ENCODE peak calls at places on chromosome 10, in six cellular contexts. Z, W, F, E, U and M are unnamed samples. For H3K27me3 and H3K4me1, the result is how much of the 10 kb centered on the place peaks cover.

GRCh38 chr10:27392606-27393005 is 111.5 kb upstream of the RAB18 start:
- DNase-seq in Z (no peak), W (no peak), F (no peak), U (no peak), E (no peak), M (no peak)

GRCh38 chr10:61662794-61663259 is at the start of gene CABCOCO1:
- DNase-seq in Z (peak), E (peak), W (peak), F (peak), U (peak), M (peak)

GRCh38 chr10:90935581-90936292 is 14.8 kb upstream of the ANKRD1 start:
- DNase-seq in F (no peak), W (no peak), U (no peak), E (no peak), Z (no peak), M (no peak)

GRCh38 chr10:52226448-52226847 is 87.6 kb upstream of the DKK1 start:
- DNase-seq in Z (no peak), U (no peak), E (no peak), W (no peak), F (no peak), M (no peak)

GRCh38 chr10:13567030-13567429 is 19.7 kb upstream of the PRPF18 start:
- DNase-seq in W (no peak), U (no peak), E (no peak), F (no peak), Z (no peak), M (no peak)

GRCh38 chr10:74011762-74012161 is 13.8 kb downstream of the VCL start:
- DNase-seq in W (no peak), E (no peak), F (peak), Z (no peak), U (no peak), M (no peak)

GRCh38 chr10:104127411-104127810 is 5.4 kb downstream of the SFR1 start:
- DNase-seq in F (peak), U (no peak), Z (no peak), E (no peak), W (no peak), M (no peak)

GRCh38 chr10:12847361-12847975 is 154.0 kb downstream of the CCDC3 start:
- DNase-seq in E (peak), F (peak), W (peak), U (no peak), Z (no peak), M (no peak)

GRCh38 chr10:74813371-74813770 is 13.0 kb upstream of the KAT6B start:
- DNase-seq in W (no peak), E (no peak), U (no peak), F (peak), Z (no peak), M (no peak)

GRCh38 chr10:99457808-99458207 is 27.4 kb upstream of the GOT1 start:
- DNase-seq in Z (no peak), U (no peak), W (no peak), F (no peak), E (no peak), M (no peak)

GRCh38 chr10:1522237-1522636 is 215.1 kb downstream of the ADARB2 start:
- DNase-seq in Z (no peak), E (no peak), W (no peak), F (peak), U (no peak), M (no peak)

GRCh38 chr10:48364659-48365405 is 58.4 kb downstream of the MAPK8 start:
- DNase-seq in F (no peak), E (no peak), U (no peak), W (no peak), Z (no peak), M (peak)

GRCh38 chr10:6018422-6018821 is 41.1 kb upstream of the IL15RA start:
- DNase-seq in U (no peak), F (no peak), Z (no peak), W (no peak), E (peak), M (peak)

GRCh38 chr10:117214401-117214800 is 17.1 kb downstream of the KCNK18 start:
- DNase-seq in W (no peak), Z (no peak), F (no peak), U (no peak), E (no peak), M (no peak)

GRCh38 chr10:102045292-102045691 is 10.7 kb downstream of the ARMH3 start:
- DNase-seq in W (no peak), U (no peak), Z (no peak), E (no peak), F (no peak), M (no peak)

GRCh38 chr10:61181832-61182231 is 237.8 kb upstream of the RHOBTB1 start:
- DNase-seq in W (no peak), E (no peak), U (no peak), F (no peak), Z (no peak), M (no peak)

GRCh38 chr10:110901954-110902819 is 16.8 kb downstream of the BBIP1 start:
- DNase-seq in E (no peak), U (no peak), W (no peak), F (no peak), Z (no peak), M (no peak)

GRCh38 chr10:43236176-43236850 is 30.6 kb downstream of the RASGEF1A start:
- DNase-seq in F (no peak), E (peak), W (peak), U (peak), Z (no peak), M (no peak)

GRCh38 chr10:4088354-4089066 is 303.5 kb upstream of the KLF6 start:
- DNase-seq in U (no peak), E (no peak), F (no peak), Z (no peak), W (no peak), M (no peak)

GRCh38 chr10:102281103-102281502 is 35.8 kb downstream of the GBF1 start:
- DNase-seq in Z (no peak), F (no peak), E (no peak), W (no peak), U (no peak), M (no peak)

GRCh38 chr10:10092581-10092980 is 925.1 kb upstream of the CELF2 start:
- DNase-seq in E (no peak), Z (no peak), F (peak), U (peak), W (no peak), M (no peak)

GRCh38 chr10:20267734-20268133 is 451.5 kb downstream of the PLXDC2 start:
- DNase-seq in U (no peak), E (no peak), F (no peak), Z (no peak), W (no peak), M (peak)

GRCh38 chr10:109156396-109156795 is 766.9 kb downstream of the XPNPEP1 start:
- DNase-seq in F (no peak), E (no peak), U (no peak), Z (no peak), W (no peak), M (no peak)

GRCh38 chr10:5584895-5585516 is 60.2 kb downstream of the CALML3 start:
- DNase-seq in U (no peak), E (no peak), Z (no peak), W (no peak), F (no peak), M (no peak)

GRCh38 chr10:111590703-111591102 is 513.9 kb downstream of the ADRA2A start:
- DNase-seq in Z (no peak), U (no peak), E (no peak), W (no peak), F (no peak), M (no peak)

GRCh38 chr10:75655791-75656451 is 224.5 kb downstream of the LRMDA start:
- DNase-seq in F (no peak), E (no peak), Z (peak), U (no peak), W (no peak), M (no peak)

GRCh38 chr10:103125323-103126267 is 67.5 kb downstream of the NT5C2 start:
- DNase-seq in E (no peak), U (no peak), W (no peak), F (no peak), Z (no peak), M (no peak)

GRCh38 chr10:51860257-51860656 is 160.9 kb upstream of the CSTF2T start:
- DNase-seq in F (no peak), U (no peak), E (no peak), Z (peak), W (peak), M (peak)

GRCh38 chr10:84114088-84114667 is 25.1 kb upstream of the GHITM start:
- DNase-seq in F (peak), U (no peak), E (no peak), W (no peak), Z (no peak), M (no peak)

GRCh38 chr10:16848562-16849154 is 31.4 kb upstream of the RSU1 start:
- DNase-seq in U (no peak), W (no peak), E (no peak), Z (peak), F (no peak), M (no peak)

GRCh38 chr10:6170638-6171037 is 32.1 kb upstream of the PFKFB3 start:
- DNase-seq in F (no peak), U (peak), E (no peak), Z (peak), W (no peak), M (peak)

GRCh38 chr10:63866075-63866746 is 345.0 kb downstream of the REEP3 start:
- DNase-seq in Z (peak), U (peak), W (no peak), F (peak), E (peak), M (peak)

GRCh38 chr10:3287566-3288445 is 115.2 kb upstream of the PITRM1 start:
- DNase-seq in U (peak), E (peak), F (no peak), Z (no peak), W (no peak), M (peak)

GRCh38 chr10:124417846-124418725 is 637 bp downstream of the OAT start:
- DNase-seq in W (peak), F (peak), E (peak), Z (peak), U (peak), M (no peak)

GRCh38 chr10:77685494-77685893 is 47.9 kb upstream of the KCNMA1 start:
- DNase-seq in F (no peak), W (no peak), E (no peak), Z (no peak), U (no peak), M (no peak)

GRCh38 chr10:113093188-113094113 is 143.4 kb downstream of the TCF7L2 start:
- DNase-seq in W (no peak), U (peak), Z (no peak), E (no peak), F (no peak), M (peak)

GRCh38 chr10:111986079-111986478 is 197.5 kb downstream of the GPAM start:
- DNase-seq in Z (no peak), E (no peak), U (no peak), W (no peak), F (no peak), M (no peak)

GRCh38 chr10:92751827-92752226 is 62.1 kb downstream of the HHEX start:
- DNase-seq in E (no peak), F (no peak), U (no peak), W (no peak), Z (no peak), M (no peak)
- H3K27me3 ChIP-seq in E (under half), F (under half), U (under half), W (under half), Z (under half), M (under half)

DNA sequence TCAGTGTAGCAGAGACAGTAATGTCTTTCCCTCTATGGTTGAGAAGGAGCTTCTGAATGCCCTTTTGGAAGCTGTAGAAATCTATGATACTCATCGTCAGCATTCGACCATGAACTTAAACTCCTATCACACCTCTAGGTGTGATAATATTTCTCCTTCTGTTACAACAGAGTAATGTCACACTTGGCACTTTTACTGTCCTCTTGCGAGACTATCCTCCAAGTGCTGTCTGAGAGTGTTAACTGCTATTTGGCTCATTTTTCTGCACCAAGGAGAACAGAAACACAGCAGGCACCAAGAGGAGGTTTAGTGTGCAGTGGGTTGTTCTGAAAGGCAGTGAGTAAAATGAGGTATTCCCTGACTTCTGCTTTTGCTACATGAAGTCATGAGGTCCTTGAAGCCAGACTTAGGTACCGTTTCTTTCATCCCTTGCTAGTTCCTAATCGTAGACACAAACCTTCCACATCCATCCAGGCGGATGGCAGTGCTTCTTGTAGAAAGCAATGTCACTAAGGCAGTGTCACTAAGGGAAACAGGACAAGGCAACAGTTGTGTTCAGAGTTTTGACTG is 177.4 kb downstream of the CELF2 start:
- DNase-seq in U (no peak), W (no peak), F (no peak), E (no peak), Z (no peak), M (no peak)
- H3K4me1 ChIP-seq in U (under half), W (under half), F (under half), E (under half), Z (under half), M (under half)

GRCh38 chr10:8060010-8060703 is 5.7 kb downstream of the GATA3 start:
- DNase-seq in F (peak), Z (no peak), U (peak), E (no peak), W (no peak), M (peak)

GRCh38 chr10:8058274-8059111 is 4.0 kb downstream of the GATA3 start:
- DNase-seq in Z (no peak), F (no peak), E (no peak), W (no peak), U (no peak), M (no peak)

GRCh38 chr10:8057636-8058273 is 3.3 kb downstream of the GATA3 start:
- DNase-seq in E (no peak), F (peak), W (no peak), U (no peak), Z (no peak), M (no peak)

GRCh38 chr10:8060704-8061121 is 6.2 kb downstream of the GATA3 start:
- DNase-seq in U (no peak), W (no peak), E (no peak), F (no peak), Z (no peak), M (no peak)

GRCh38 chr10:8059191-8059936 is 4.9 kb downstream of the GATA3 start:
- DNase-seq in E (no peak), F (peak), Z (no peak), U (no peak), W (no peak), M (no peak)
- H3K27me3 ChIP-seq in E (under half), F (half or more), Z (under half), U (under half), W (under half), M (under half)

DNA sequence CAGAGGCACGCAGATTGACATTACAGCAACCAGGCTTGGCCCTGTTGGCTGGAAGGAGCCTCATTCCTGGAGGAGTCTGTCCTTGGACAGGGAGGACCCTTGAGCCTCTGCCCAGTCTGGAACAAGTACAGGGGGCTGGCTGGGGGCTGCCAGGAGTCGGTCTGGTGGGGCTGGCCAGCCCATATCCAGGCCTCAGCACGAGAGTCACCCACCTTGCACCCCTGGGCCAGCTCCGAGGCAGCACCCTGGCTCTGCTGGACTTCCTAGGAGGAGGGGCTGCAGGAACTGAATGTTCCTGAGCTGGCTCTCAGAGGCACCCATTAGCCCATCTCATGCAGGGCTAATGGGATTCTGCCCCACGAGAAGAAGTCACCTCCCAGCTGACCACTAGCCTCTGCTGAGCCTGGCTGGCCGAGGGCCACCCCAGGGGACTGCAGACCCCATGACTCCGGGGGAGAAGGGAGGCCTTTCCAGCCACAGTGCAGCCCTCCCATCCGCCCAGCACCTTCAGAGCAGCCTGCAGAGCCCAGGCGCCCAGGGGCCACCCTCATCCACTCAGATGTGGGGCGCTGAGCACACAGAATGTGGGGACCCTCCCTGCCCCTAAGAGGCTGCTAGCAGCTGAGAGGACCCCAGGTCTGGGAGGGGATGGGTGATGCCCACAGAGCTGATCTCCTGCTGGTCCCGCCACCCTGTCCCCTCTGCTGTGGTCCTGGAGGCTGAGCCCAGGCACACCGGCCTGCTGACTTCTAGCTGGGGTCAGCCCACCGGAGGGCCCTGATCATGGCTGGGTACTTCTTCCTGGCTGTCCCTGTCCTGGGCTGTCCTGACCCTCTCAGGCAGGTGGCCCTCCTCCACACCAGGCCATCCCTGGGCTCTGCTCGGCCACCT is 14.8 kb upstream of the INPP5A start:
- DNase-seq in Z (peak), W (no peak), F (no peak), U (peak), E (peak), M (no peak)
- H3K4me1 ChIP-seq in Z (under half), W (under half), F (under half), U (under half), E (under half), M (under half)

DNA sequence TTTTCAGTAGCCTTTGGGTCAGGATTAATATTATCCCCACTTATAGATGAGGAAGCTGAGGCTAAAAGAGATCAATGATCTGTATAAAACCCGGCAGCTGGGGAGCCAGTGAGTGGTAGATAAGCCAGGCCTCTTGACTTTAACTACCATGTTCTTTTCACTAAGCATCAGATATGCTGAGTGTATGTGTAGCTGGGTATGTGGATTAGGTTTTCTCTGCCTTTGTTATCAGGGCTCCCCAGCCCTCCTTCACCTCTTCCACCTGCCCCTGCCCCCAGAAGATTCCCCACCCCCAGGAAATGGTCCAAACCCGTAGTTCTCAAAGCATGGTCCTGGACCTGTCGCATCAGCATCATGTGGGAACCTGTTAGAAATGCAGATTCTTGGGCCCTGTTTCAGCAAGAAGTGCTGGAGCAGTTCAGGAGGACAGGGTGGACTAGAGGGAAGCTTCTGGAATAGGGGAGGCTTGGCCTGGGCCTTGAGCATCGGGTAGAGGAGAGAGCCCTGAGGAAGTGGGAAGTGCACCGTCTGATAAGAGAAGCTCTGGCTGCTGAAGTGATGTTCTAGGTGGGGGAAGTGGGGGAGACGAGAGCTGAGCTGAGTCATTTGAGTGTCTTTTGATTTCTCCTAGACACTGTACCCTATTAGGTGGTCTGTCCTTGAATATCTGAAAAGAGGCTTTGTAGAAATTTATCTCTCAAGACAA is 101.3 kb downstream of the HIF1AN start:
- DNase-seq in Z (no peak), W (no peak), E (no peak), F (no peak), U (no peak), M (no peak)
- H3K27me3 ChIP-seq in Z (under half), W (under half), E (under half), F (half or more), U (under half), M (under half)

DNA sequence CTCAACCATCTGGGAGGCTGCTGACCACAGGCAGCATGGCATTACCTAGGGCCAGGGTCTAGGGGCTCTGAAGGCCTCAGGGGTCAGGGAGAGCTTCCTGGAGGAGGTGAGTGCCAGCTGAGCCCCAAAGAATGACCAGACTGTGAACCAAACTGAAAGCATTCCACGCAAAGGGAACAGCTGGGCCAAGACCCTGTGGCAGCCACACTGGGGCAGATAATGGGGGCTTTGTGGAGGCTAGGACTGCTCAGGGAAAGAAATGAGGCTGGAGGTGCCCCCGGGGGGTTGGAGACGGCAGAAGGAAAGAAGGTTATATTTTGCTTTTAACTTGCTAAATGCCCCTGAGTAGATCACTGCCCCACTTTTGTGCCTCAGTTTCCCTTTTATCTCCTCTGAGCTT is 57.6 kb downstream of the ZMIZ1 start:
- DNase-seq in E (no peak), Z (no peak), U (no peak), F (no peak), W (no peak), M (no peak)
- H3K4me1 ChIP-seq in E (half or more), Z (under half), U (under half), F (under half), W (under half), M (under half)

GRCh38 chr10:70409772-70410171 is 5.8 kb downstream of the EIF4EBP2 start:
- DNase-seq in W (no peak), U (no peak), E (no peak), F (no peak), Z (no peak), M (no peak)
- H3K27me3 ChIP-seq in W (under half), U (under half), E (under half), F (under half), Z (under half), M (under half)

DNA sequence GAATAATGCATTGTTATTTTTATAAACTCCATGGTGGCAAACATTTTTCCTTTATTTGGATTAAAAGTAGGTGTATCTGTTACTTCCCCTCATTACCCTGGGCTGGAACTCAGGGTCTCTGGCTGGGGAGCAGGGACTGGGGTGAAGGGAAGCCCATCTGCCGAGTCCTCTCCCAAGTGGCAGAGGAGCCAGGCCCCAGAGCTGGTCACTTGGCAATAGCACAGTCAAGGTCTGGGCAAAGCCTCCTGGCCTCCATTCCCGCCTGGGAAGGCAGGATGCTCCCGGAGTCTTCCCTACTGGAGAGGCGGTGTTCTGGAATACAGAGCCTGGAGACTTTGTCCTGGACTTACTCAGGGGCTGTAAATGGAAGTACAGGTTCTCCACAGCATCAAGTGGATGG is 76.2 kb downstream of the CDH23 start:
- DNase-seq in F (no peak), E (no peak), U (no peak), W (no peak), Z (peak), M (peak)
- H3K4me1 ChIP-seq in F (under half), E (half or more), U (under half), W (under half), Z (under half), M (under half)